ENCODE peak calls at places on chromosomes 13 and 19, in eight cellular contexts. O, L, E, R, S, Y, Z and D are unnamed samples.

GRCh38 chr19:48745208-48745995 is 1.3 kb downstream of the IZUMO1 start:
- DNase-seq in O (peak; percentile 95), L (peak; percentile 60), E (peak; percentile 60), R (peak; percentile 72), S (peak; percentile 54), Y (peak; percentile 45), Z (peak; percentile 60), D (no peak)

GRCh38 chr13:64069892-64070291 is 2654.2 kb upstream of the PCDH20 start:
- DNase-seq in O (no peak), L (no peak), E (no peak), R (no peak), S (no peak), Y (no peak), Z (no peak), D (no peak)

GRCh38 chr19:50779504-50780457 is 9.5 kb downstream of the GPR32 start:
- DNase-seq in O (no peak), L (no peak), E (peak; percentile 0), R (no peak), S (no peak), Y (no peak), Z (no peak), D (no peak)

GRCh38 chr13:44273991-44274810 is 99.4 kb upstream of the SERP2 start:
- DNase-seq in O (no peak), L (no peak), E (no peak), R (no peak), S (peak; percentile 17), Y (peak; percentile 12), Z (no peak), D (peak; percentile 4)

GRCh38 chr13:73329355-73329754 is 270.6 kb downstream of the KLF5 start:
- DNase-seq in O (no peak), L (no peak), E (no peak), R (no peak), S (no peak), Y (no peak), Z (no peak), D (no peak)

GRCh38 chr13:44142911-44143665 is 230.5 kb upstream of the SERP2 start:
- DNase-seq in O (no peak), L (no peak), E (no peak), R (no peak), S (no peak), Y (no peak), Z (no peak), D (no peak)

GRCh38 chr19:6274756-6275155 is 5.0 kb downstream of the MLLT1 start:
- DNase-seq in O (peak; percentile 78), L (no peak), E (no peak), R (no peak), S (no peak), Y (no peak), Z (no peak), D (no peak)

GRCh38 chr19:42794751-42795150 is 29.3 kb upstream of the PSG8 start:
- DNase-seq in O (no peak), L (no peak), E (no peak), R (no peak), S (no peak), Y (no peak), Z (no peak), D (no peak)

GRCh38 chr19:40341601-40342482 is 6.4 kb downstream of the C19orf47 start:
- DNase-seq in O (no peak), L (no peak), E (no peak), R (no peak), S (no peak), Y (no peak), Z (peak; percentile 33), D (no peak)

GRCh38 chr19:54341295-54341694 is 2.3 kb upstream of the LILRA4 start:
- DNase-seq in O (no peak), L (no peak), E (no peak), R (no peak), S (no peak), Y (no peak), Z (no peak), D (no peak)

GRCh38 chr13:60165391-60166099 is 1.8 kb upstream of the DIAPH3 start:
- DNase-seq in O (no peak), L (no peak), E (no peak), R (no peak), S (no peak), Y (no peak), Z (no peak), D (no peak)

GRCh38 chr13:110471833-110472162 is 89.7 kb downstream of the RAB20 start:
- DNase-seq in O (no peak), L (no peak), E (peak; percentile 32), R (peak; percentile 57), S (no peak), Y (no peak), Z (no peak), D (no peak)

GRCh38 chr19:37874784-37875183 is 31.6 kb downstream of the WDR87 start:
- DNase-seq in O (no peak), L (no peak), E (no peak), R (no peak), S (no peak), Y (no peak), Z (no peak), D (no peak)

GRCh38 chr13:80334582-80335260 is 6.2 kb downstream of the SPRY2 start:
- DNase-seq in O (peak; percentile 18), L (no peak), E (no peak), R (no peak), S (no peak), Y (no peak), Z (no peak), D (no peak)

GRCh38 chr13:76020421-76020955 is 384.4 kb downstream of the LMO7 start:
- DNase-seq in O (no peak), L (no peak), E (no peak), R (no peak), S (no peak), Y (no peak), Z (no peak), D (no peak)

GRCh38 chr13:33728271-33729037 is 89.5 kb upstream of the RFC3 start:
- DNase-seq in O (peak; percentile 71), L (no peak), E (no peak), R (no peak), S (no peak), Y (no peak), Z (no peak), D (no peak)

GRCh38 chr13:98563071-98563470 is 13.8 kb downstream of the STK24 start:
- DNase-seq in O (no peak), L (no peak), E (no peak), R (no peak), S (peak; percentile 41), Y (peak; percentile 45), Z (no peak), D (peak; percentile 41)

GRCh38 chr13:72737033-72737432 is 9.3 kb downstream of the BORA start:
- DNase-seq in O (no peak), L (no peak), E (no peak), R (no peak), S (no peak), Y (no peak), Z (no peak), D (no peak)

GRCh38 chr19:504634-505033 is 2.7 kb upstream of the TPGS1 start:
- DNase-seq in O (no peak), L (no peak), E (no peak), R (no peak), S (no peak), Y (no peak), Z (no peak), D (no peak)